ENCODE peak calls at places on chromosomes 1 and 21, in seven cellular contexts. P, O, V, I, E, L and F are unnamed samples. For H3K9me3, the result is how much of the 10 kb centered on the place peaks cover.

GRCh38 chr1:71521655-71522264 is 440.9 kb upstream of the ZRANB2 start:
- DNase-seq in L (no peak), E (no peak), P (peak), O (peak), I (no peak), V (no peak), F (peak)

GRCh38 chr1:1996207-1996651 is 7.4 kb downstream of the CFAP74 start:
- DNase-seq in E (no peak), P (peak), O (no peak), I (no peak), L (no peak), V (no peak), F (no peak)

GRCh38 chr1:32068891-32069590 is 3.7 kb upstream of the TMEM39B start:
- DNase-seq in O (no peak), I (no peak), P (peak), E (no peak), L (no peak), V (no peak), F (no peak)

GRCh38 chr1:173414539-173414938 is 62.6 kb upstream of the PRDX6 start:
- DNase-seq in E (no peak), I (no peak), P (no peak), L (no peak), V (no peak), O (no peak), F (no peak)

GRCh38 chr1:151977662-151978230 is 15.9 kb downstream of the S100A10 start:
- DNase-seq in L (no peak), P (no peak), E (no peak), I (no peak), O (no peak), V (no peak), F (no peak)

GRCh38 chr21:15363921-15364320 is 299.1 kb upstream of the NRIP1 start:
- DNase-seq in V (no peak), L (no peak), O (no peak), I (no peak), E (no peak), P (no peak), F (no peak)

GRCh38 chr1:153119491-153119971 is 6.2 kb upstream of the SPRR2F start:
- DNase-seq in O (no peak), L (no peak), V (no peak), P (no peak), I (no peak), E (no peak), F (no peak)

GRCh38 chr21:33273044-33273443 is 6.9 kb downstream of the IL10RB start:
- DNase-seq in V (no peak), L (no peak), E (no peak), I (no peak), P (no peak), O (no peak), F (peak)

GRCh38 chr1:119782541-119783338 is 14.0 kb upstream of the HMGCS2 start:
- DNase-seq in I (no peak), O (no peak), V (no peak), L (no peak), E (no peak), P (no peak), F (no peak)

GRCh38 chr1:171948491-171948890 is 107.2 kb downstream of the DNM3 start:
- DNase-seq in O (no peak), P (peak), V (no peak), L (no peak), I (no peak), E (no peak), F (no peak)

GRCh38 chr1:235999259-235999925 is 65.5 kb downstream of the NID1 start:
- DNase-seq in P (peak), L (no peak), I (no peak), E (no peak), V (peak), O (no peak), F (peak)

GRCh38 chr21:15422761-15423160 is 307.0 kb upstream of the USP25 start:
- DNase-seq in L (no peak), E (no peak), P (peak), V (no peak), I (no peak), O (no peak), F (no peak)

GRCh38 chr1:204249736-204250427 is 36.1 kb upstream of the GOLT1A start:
- DNase-seq in L (no peak), V (no peak), I (no peak), E (no peak), O (no peak), P (no peak), F (no peak)

GRCh38 chr1:100469578-100469977 is 68.4 kb upstream of the GPR88 start:
- DNase-seq in O (no peak), V (no peak), L (no peak), I (no peak), P (no peak), E (no peak), F (no peak)

GRCh38 chr1:235998812-235999211 is 66.1 kb downstream of the NID1 start:
- DNase-seq in P (no peak), L (no peak), I (no peak), V (peak), O (no peak), E (no peak), F (no peak)

GRCh38 chr21:40143822-40144525 is 276.7 kb downstream of the PCP4 start:
- DNase-seq in O (peak), I (no peak), E (no peak), P (peak), V (no peak), L (peak), F (no peak)

GRCh38 chr1:11563560-11564069 is 84.7 kb downstream of the DISP3 start:
- DNase-seq in O (no peak), E (no peak), P (no peak), L (no peak), I (no peak), V (no peak), F (no peak)

GRCh38 chr1:33470495-33471012 is 1.9 kb upstream of the ZSCAN20 start:
- DNase-seq in P (peak), V (peak), E (peak), O (peak), L (peak), I (peak), F (peak)

GRCh38 chr1:28510350-28511223 is 4.7 kb downstream of the RCC1 start:
- DNase-seq in E (no peak), P (peak), O (no peak), I (no peak), V (no peak), L (no peak), F (peak)

GRCh38 chr21:22342855-22343254 is 1344.6 kb downstream of the NCAM2 start:
- DNase-seq in L (no peak), V (no peak), O (no peak), P (no peak), I (no peak), E (no peak), F (no peak)

GRCh38 chr1:27787895-27788294 is 14.9 kb downstream of the STX12 start:
- DNase-seq in I (no peak), O (no peak), L (no peak), V (no peak), E (no peak), P (peak), F (no peak)

GRCh38 chr1:31523769-31524168 is 52.5 kb upstream of the TINAGL1 start:
- DNase-seq in O (peak), L (peak), V (no peak), E (peak), I (peak), P (no peak), F (no peak)

GRCh38 chr1:180522204-180522497 is 19.8 kb upstream of the ACBD6 start:
- DNase-seq in P (no peak), L (no peak), V (no peak), E (no peak), O (no peak), I (no peak), F (no peak)

GRCh38 chr1:89607888-89608626 is 24.9 kb upstream of the LRRC8C start:
- DNase-seq in O (no peak), L (peak), E (no peak), P (peak), I (no peak), V (peak), F (peak)

GRCh38 chr1:228176461-228177182 is 11.0 kb downstream of the IBA57 start:
- DNase-seq in V (no peak), I (peak), P (no peak), O (no peak), L (no peak), E (peak), F (no peak)

GRCh38 chr1:153192697-153193096 is 10.5 kb upstream of the LELP1 start:
- DNase-seq in I (no peak), E (no peak), P (no peak), O (no peak), V (no peak), L (no peak), F (no peak)

GRCh38 chr1:81299892-81300291 is 500.8 kb upstream of the ADGRL2 start:
- DNase-seq in L (no peak), O (no peak), P (no peak), E (no peak), I (no peak), V (no peak), F (no peak)

GRCh38 chr1:81304187-81304586 is 496.5 kb upstream of the ADGRL2 start:
- DNase-seq in L (no peak), V (no peak), P (peak), I (no peak), O (no peak), E (no peak), F (peak)

GRCh38 chr1:81296584-81296983 is 504.1 kb upstream of the ADGRL2 start:
- DNase-seq in I (no peak), L (no peak), P (no peak), E (no peak), V (no peak), O (no peak), F (peak)

DNA sequence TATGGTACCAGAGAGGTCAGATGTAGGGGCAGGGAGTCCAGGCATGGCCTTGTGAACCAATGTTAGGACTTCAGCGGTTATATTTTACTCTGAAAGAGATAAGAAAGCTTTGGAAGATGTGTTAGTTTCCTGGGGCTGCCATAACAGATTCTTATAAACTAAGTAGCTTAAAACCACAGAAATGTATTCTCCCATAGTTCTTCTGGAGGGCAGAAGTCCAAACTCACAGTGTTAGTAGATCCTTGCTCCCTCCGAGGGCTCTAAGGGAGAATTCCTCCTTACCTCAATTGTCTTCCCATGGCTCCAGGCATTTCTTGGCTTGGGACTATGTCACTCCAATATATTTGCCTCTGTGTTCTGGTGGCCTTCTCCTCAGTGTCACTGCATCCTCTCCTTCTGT is 502.4 kb upstream of the ADGRL2 start:
- DNase-seq in I (no peak), O (no peak), E (no peak), P (peak), L (no peak), V (no peak), F (no peak)
- H3K9me3 ChIP-seq in I (under half), O (under half), E (under half), P (under half), L (under half), V (under half), F (under half)

GRCh38 chr1:30242178-30242577 is 481.2 kb downstream of the MATN1 start:
- DNase-seq in L (no peak), E (peak), I (no peak), O (no peak), P (no peak), V (no peak), F (no peak)
- H3K9me3 ChIP-seq in L (under half), E (under half), I (under half), O (under half), P (under half), V (under half), F (under half)

DNA sequence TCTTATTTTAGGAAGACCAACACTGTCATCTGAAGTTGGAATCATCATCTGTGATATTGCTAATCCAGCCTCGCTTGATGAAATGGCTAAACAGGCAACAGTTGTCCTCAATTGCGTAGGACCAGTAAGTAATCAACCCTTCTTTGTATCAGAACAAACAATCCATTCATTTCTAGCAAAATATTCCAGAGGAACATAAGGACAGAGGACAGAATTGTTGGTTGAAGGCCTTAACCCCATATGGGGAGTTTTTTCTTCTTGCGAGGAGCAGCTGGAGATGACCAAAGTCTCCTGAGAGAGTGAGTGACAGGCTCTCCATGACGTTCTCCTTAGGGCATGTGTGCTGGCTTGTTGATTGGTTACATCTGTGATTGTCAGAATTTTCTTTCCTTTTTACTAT is 2.7 kb downstream of the SCCPDH start:
- DNase-seq in E (no peak), L (no peak), V (no peak), I (no peak), O (no peak), P (no peak), F (no peak)
- H3K9me3 ChIP-seq in E (under half), L (under half), V (under half), I (under half), O (under half), P (under half), F (under half)

GRCh38 chr1:13430495-13430894 is 20.2 kb downstream of the PRAMEF20 start:
- DNase-seq in E (no peak), L (no peak), I (no peak), O (no peak), P (no peak), V (no peak), F (no peak)

GRCh38 chr1:13432251-13432650 is 22.0 kb downstream of the PRAMEF20 start:
- DNase-seq in I (no peak), E (no peak), O (no peak), P (no peak), V (no peak), L (no peak), F (no peak)

DNA sequence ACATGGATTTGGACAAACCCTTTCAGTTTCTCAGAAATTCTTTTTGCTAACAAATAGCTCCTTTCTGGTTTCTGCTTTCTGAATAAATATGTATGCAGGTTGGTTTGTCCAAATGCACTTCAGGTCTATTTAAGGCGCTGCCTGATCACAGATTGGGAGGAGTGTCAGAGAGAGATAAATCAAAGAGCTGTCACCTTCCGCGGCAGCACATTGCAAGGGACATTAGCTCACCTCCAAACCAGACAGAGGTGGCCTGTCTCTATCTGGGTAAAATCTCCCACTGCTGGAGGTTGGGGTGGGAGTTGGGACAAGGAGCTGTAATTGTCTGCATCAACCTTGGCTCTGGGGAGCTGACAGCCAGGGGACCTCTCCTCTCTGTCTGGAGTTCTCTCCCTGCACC is 25.2 kb downstream of the PRAMEF20 start:
- DNase-seq in O (no peak), L (no peak), P (no peak), V (no peak), I (no peak), E (no peak), F (no peak)
- H3K9me3 ChIP-seq in O (under half), L (under half), P (under half), V (under half), I (under half), E (under half), F (under half)

DNA sequence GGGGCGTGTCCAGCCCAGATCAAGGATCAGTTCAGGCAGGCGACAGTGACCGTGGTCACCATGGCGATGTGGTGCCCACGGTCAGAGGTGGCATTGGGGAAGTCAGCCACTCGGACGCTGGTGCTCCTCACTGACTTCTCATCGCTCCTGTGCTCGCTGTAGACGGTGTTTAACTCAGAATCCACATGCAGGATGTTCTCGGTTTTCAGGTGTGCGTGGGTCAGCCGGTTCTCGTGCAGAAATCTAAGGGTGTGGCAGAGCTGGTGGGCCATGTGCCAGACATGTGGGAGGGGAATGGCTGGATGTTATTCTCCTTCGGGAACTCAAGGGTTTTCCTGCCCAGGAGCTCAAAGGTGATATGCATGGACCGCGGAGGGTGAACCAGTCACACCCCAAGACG is 11.7 kb downstream of the OR2AJ1 start:
- DNase-seq in P (no peak), E (no peak), O (no peak), L (no peak), I (no peak), V (no peak), F (no peak)
- H3K9me3 ChIP-seq in P (under half), E (under half), O (under half), L (under half), I (under half), V (under half), F (under half)

GRCh38 chr21:44436958-44437357 is 18.4 kb upstream of the LRRC3 start:
- DNase-seq in I (peak), L (no peak), O (no peak), E (peak), P (no peak), V (no peak), F (no peak)
- H3K9me3 ChIP-seq in I (under half), L (under half), O (under half), E (under half), P (under half), V (under half), F (under half)

GRCh38 chr1:125064481-125064880 is 3879.7 kb downstream of the SRGAP2C start:
- DNase-seq in V (no peak), L (no peak), E (peak), I (no peak), P (no peak), O (no peak), F (peak)

GRCh38 chr1:125065821-125066180 is 3881.0 kb downstream of the SRGAP2C start:
- DNase-seq in P (no peak), O (no peak), I (no peak), L (no peak), V (no peak), E (peak), F (no peak)

GRCh38 chr1:125065092-125065820 is 3880.5 kb downstream of the SRGAP2C start:
- DNase-seq in E (peak), P (no peak), V (no peak), L (no peak), I (no peak), O (no peak), F (peak)

DNA sequence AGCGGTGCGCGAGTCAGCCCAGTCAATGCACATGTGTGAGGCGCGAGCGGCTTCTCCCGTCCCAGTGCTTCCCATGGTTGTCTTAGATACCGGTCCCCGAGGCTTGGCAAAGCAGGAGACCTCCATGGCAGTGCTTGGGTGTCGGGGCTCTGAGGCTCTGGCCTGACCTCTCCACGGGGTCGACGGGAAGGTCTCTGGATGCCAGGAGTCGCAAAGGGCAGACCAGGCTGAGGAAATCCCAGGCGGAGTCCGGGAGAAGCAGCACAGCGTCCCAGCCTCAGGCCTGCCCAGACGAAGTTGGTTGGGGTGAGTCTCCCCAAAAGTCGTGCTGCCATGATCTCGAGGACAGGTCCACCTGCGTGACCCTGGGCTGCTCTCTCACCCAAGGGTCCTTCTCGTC is 3881.6 kb downstream of the SRGAP2C start:
- DNase-seq in I (no peak), E (peak), V (no peak), L (no peak), O (no peak), P (no peak), F (no peak)
- H3K9me3 ChIP-seq in I (under half), E (under half), V (under half), L (under half), O (under half), P (under half), F (under half)

DNA sequence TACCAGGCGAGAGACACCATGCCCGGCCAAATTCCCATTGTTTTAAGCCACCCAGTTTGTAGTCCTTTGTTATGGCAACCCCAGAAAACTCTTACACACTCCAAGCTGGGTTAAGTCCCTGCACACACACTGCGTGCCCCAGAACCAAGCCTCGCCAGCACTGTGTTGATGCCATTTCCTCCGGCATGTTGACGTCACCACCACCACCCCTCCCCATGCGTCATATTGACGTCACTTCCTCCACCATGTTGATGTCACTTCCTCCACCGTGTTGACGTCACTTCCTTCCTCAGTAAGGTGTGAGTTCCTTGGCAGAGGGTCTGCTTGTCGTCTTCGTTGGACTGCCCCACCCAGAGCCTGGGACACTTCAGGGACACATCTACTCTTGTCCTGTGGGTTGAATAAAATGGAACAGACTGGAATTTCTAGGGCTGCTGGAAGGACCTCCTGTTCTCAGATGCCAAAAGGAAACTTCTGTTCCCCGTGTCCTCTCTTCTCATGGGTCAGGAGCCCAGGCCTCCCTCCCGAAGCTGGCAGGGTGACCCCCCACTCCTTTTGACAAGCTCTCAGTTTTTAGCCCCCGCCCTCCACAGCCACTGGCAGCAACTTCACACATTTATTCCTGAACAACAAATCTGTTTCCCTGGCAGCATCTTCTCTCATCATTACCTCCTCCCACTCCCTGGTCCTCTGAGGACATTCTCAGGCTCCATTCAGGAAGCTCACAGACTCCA is 643.3 kb downstream of the NPHP4 start:
- DNase-seq in L (no peak), O (no peak), P (no peak), I (no peak), E (peak), V (no peak), F (no peak)
- H3K9me3 ChIP-seq in L (under half), O (under half), P (under half), I (under half), E (under half), V (under half), F (under half)